ENCODE peak calls at places on chromosomes 7 and 10, in six cellular contexts. X is foreskin fibroblast; K is LHCN-M2; R is neural crest cell; N is stimulated activated CD4-positive, alpha-beta T cell treated with anti-CD3 and anti-CD28 coated beads, Interleukin-4, amount 100 ng/mL, for 24 hours; B is iPS DF 6.9. A is an unnamed sample.
A peak's percentile ranks its signal among the peaks of the same experiment; 100 is the strongest.

GRCh38 chr10:78299861-78300453 is 266.3 kb downstream of the RPS24 start:
- DNase-seq in B (no peak), X (no peak), R (no peak), K (no peak), N (no peak), A (no peak)

GRCh38 chr7:55593515-55594318 is 21.4 kb upstream of the VOPP1 start:
- DNase-seq in N (peak; percentile 79), R (peak; percentile 77), B (peak; percentile 67), K (peak; percentile 77), X (peak; percentile 85), A (peak; percentile 55)

GRCh38 chr7:984361-985126 is 1.6 kb downstream of the CYP2W1 start:
- DNase-seq in B (no peak), N (no peak), R (no peak), K (no peak), X (no peak), A (no peak)

GRCh38 chr7:132161231-132161915 is 414.9 kb downstream of the PLXNA4 start:
- DNase-seq in R (no peak), N (no peak), X (peak; percentile 26), K (no peak), B (no peak), A (peak; percentile 76)

GRCh38 chr10:37860494-37861190 is 3.2 kb upstream of the ZNF248 start:
- DNase-seq in K (peak; percentile 36), X (peak; percentile 62), B (no peak), R (no peak), N (no peak), A (peak; percentile 44)

GRCh38 chr10:88082806-88083596 is 219.6 kb downstream of the PTEN start:
- DNase-seq in B (no peak), X (no peak), N (no peak), K (no peak), R (no peak), A (no peak)

GRCh38 chr7:112938895-112939588 is 147.6 kb downstream of the GPR85 start:
- DNase-seq in R (peak; percentile 29), B (peak; percentile 5), K (peak; percentile 43), X (no peak), N (peak; percentile 26), A (peak; percentile 45)

GRCh38 chr10:4947039-4947634 is 16.1 kb upstream of the AKR1C1 start:
- DNase-seq in K (peak; percentile 32), X (no peak), B (no peak), R (no peak), N (no peak), A (no peak)

GRCh38 chr7:39952791-39953190 is 2.7 kb downstream of the CDK13 start:
- DNase-seq in B (no peak), X (no peak), K (no peak), R (no peak), N (no peak), A (peak; percentile 17)

GRCh38 chr7:92904292-92905131 is 68.1 kb upstream of the CDK6 start:
- DNase-seq in K (peak; percentile 99), N (peak; percentile 93), R (no peak), X (peak; percentile 96), B (no peak), A (peak; percentile 84)

GRCh38 chr10:26869528-26869927 is 8.8 kb upstream of the ABI1 start:
- DNase-seq in X (no peak), R (no peak), K (no peak), N (peak; percentile 11), B (no peak), A (peak; percentile 7)

GRCh38 chr7:12884033-12884432 is 196.6 kb downstream of the ARL4A start:
- DNase-seq in B (no peak), K (no peak), X (no peak), N (no peak), R (no peak), A (no peak)

GRCh38 chr10:688621-689426 is 644 bp downstream of the DIP2C start:
- DNase-seq in N (no peak), R (peak; percentile 37), B (no peak), K (peak; percentile 33), X (peak; percentile 43), A (peak; percentile 77)

GRCh38 chr10:125008689-125009579 is 67.0 kb downstream of the ZRANB1 start:
- DNase-seq in N (no peak), B (no peak), K (no peak), X (no peak), R (no peak), A (no peak)

GRCh38 chr10:70914316-70914864 is 26.0 kb upstream of the PCBD1 start:
- DNase-seq in K (no peak), B (no peak), X (no peak), R (no peak), N (no peak), A (no peak)

GRCh38 chr7:127798023-127798422 is 146.0 kb downstream of the SND1 start:
- DNase-seq in B (no peak), N (no peak), R (no peak), X (no peak), K (peak; percentile 43), A (peak; percentile 65)

GRCh38 chr10:73097305-73097670 is 622 bp upstream of the P4HA1 start:
- DNase-seq in R (no peak), X (no peak), N (no peak), B (no peak), K (peak; percentile 9), A (no peak)

GRCh38 chr10:123013456-123014419 is 4.9 kb downstream of the ACADSB start:
- DNase-seq in K (no peak), B (no peak), N (no peak), R (no peak), X (no peak), A (no peak)

GRCh38 chr10:20891338-20891714 is 5.8 kb downstream of the NEBL start:
- DNase-seq in K (no peak), B (no peak), X (peak; percentile 26), R (no peak), N (no peak), A (peak; percentile 90)

GRCh38 chr10:100970914-100971811 is 1.9 kb downstream of the SEMA4G start:
- DNase-seq in B (no peak), X (no peak), N (no peak), K (no peak), R (no peak), A (no peak)

GRCh38 chr7:155799514-155799913 is 12.7 kb downstream of the SHH start:
- DNase-seq in R (no peak), N (no peak), X (no peak), B (no peak), K (no peak), A (no peak)

GRCh38 chr10:34666008-34666700 is 148.9 kb downstream of the PARD3 start:
- DNase-seq in B (no peak), K (peak; percentile 85), X (peak; percentile 80), R (no peak), N (no peak), A (peak; percentile 59)

GRCh38 chr7:23020742-23021401 is 6.9 kb upstream of the HYCC1 start:
- DNase-seq in X (peak; percentile 87), K (peak; percentile 97), N (peak; percentile 17), B (no peak), R (no peak), A (no peak)

GRCh38 chr7:29989257-29989995 is at the start of gene SCRN1:
- DNase-seq in B (no peak), X (no peak), N (peak; percentile 4), K (peak; percentile 59), R (peak; percentile 31), A (no peak)

GRCh38 chr10:78892383-78893191 is 176.2 kb upstream of the ZMIZ1 start:
- DNase-seq in K (no peak), X (no peak), B (no peak), N (no peak), R (no peak), A (no peak)

GRCh38 chr7:95545007-95545615 is 51.2 kb downstream of the PDK4 start:
- DNase-seq in K (peak; percentile 78), B (no peak), R (no peak), X (peak; percentile 50), N (no peak), A (peak; percentile 40)

GRCh38 chr10:113788604-113789083 is 37.2 kb downstream of the PLEKHS1 start:
- DNase-seq in N (no peak), X (peak; percentile 91), B (no peak), K (peak; percentile 95), R (no peak), A (no peak)

GRCh38 chr7:128201067-128201689 is 39.9 kb upstream of the LEP start:
- DNase-seq in R (peak; percentile 47), X (no peak), N (no peak), K (no peak), B (peak; percentile 50), A (no peak)

GRCh38 chr7:149872419-149873073 is 1.2 kb upstream of the ATP6V0E2 start:
- DNase-seq in B (no peak), X (peak; percentile 85), K (peak; percentile 87), N (no peak), R (peak; percentile 59), A (peak; percentile 75)

GRCh38 chr7:131889572-131890150 is 333.2 kb upstream of the PODXL start:
- DNase-seq in X (no peak), K (no peak), N (no peak), R (no peak), B (no peak), A (no peak)

GRCh38 chr7:112176241-112176640 is 30.0 kb downstream of the DOCK4 start:
- DNase-seq in K (peak; percentile 19), R (no peak), B (no peak), X (no peak), N (no peak), A (no peak)